ENCODE peak calls at places on chromosomes 16 and 17, in four cellular contexts. C, H, T and K are unnamed samples.

GRCh38 chr16:88487920-88488842 is 35.1 kb downstream of the ZFPM1 start:
- DNase-seq in C (no peak), H (peak; percentile 98), T (no peak), K (no peak)

GRCh38 chr17:74274060-74274702 is at the start of gene DNAI2:
- DNase-seq in C (no peak), H (peak; percentile 20), T (peak; percentile 71), K (no peak)

GRCh38 chr17:17381438-17382059 is 78.4 kb downstream of the NT5M start:
- DNase-seq in C (no peak), H (no peak), T (no peak), K (no peak)

GRCh38 chr16:86079185-86079885 is 180.4 kb downstream of the IRF8 start:
- DNase-seq in C (no peak), H (no peak), T (no peak), K (no peak)

GRCh38 chr17:42010898-42011516 is 6.2 kb downstream of the DNAJC7 start:
- DNase-seq in C (no peak), H (peak; percentile 47), T (no peak), K (no peak)

GRCh38 chr17:46943218-46943510 is 20.2 kb downstream of the GOSR2 start:
- DNase-seq in C (no peak), H (no peak), T (no peak), K (no peak)

GRCh38 chr17:49965522-49965905 is 3.5 kb upstream of the DLX4 start:
- DNase-seq in C (no peak), H (no peak), T (no peak), K (no peak)

GRCh38 chr16:72240949-72241348 is 69.0 kb upstream of the PMFBP1 start:
- DNase-seq in C (no peak), H (no peak), T (no peak), K (no peak)

GRCh38 chr16:28531777-28532744 is 6.7 kb downstream of the NUPR1 start:
- DNase-seq in C (no peak), H (peak; percentile 93), T (peak; percentile 96), K (peak; percentile 83)

DNA sequence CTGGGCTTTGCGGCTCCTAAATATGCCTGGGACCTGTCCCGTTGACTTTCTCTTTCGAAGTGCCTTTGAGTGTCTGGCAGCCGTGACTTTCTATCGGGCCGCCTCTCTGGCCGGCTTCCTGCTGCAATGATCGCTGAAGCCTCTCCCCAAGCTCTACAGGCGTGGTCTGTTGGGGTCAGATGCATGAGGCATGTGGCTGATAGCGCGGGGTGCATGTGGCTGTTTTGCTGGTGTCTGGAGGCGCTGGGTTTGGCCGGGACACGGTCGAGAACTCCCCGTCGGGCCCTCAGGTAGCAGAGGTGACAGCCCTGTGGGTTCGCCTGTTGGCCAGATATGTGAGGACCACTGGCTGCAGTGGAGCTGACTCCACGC is 38.4 kb downstream of the SOX8 start:
- DNase-seq in C (no peak), H (no peak), T (peak; percentile 89), K (peak; percentile 37)
- H3K4me3 ChIP-seq in C (no peak overlapping the region), H (no peak overlapping the region), T (no peak overlapping the region), K (peak overlapping the region; percentile 61)

GRCh38 chr16:23694707-23695373 is 16.2 kb downstream of the PLK1 start:
- DNase-seq in C (no peak), H (no peak), T (no peak), K (no peak)
- H3K4me3 ChIP-seq in C (no peak overlapping the region), H (no peak overlapping the region), T (peak overlapping the region; percentile 32), K (peak overlapping the region; percentile 51)

GRCh38 chr17:30235386-30236296 is at the start of gene SLC6A4:
- DNase-seq in C (no peak), H (peak; percentile 19), T (peak; percentile 75), K (no peak)

GRCh38 chr17:30234954-30235353 is 543 bp downstream of the SLC6A4 start:
- DNase-seq in C (no peak), H (no peak), T (no peak), K (no peak)

GRCh38 chr17:30237296-30238002 is 2.0 kb upstream of the SLC6A4 start:
- DNase-seq in C (no peak), H (no peak), T (no peak), K (no peak)

GRCh38 chr17:30236807-30237206 is 1.3 kb upstream of the SLC6A4 start:
- DNase-seq in C (no peak), H (peak; percentile 69), T (peak; percentile 90), K (peak; percentile 49)

DNA sequence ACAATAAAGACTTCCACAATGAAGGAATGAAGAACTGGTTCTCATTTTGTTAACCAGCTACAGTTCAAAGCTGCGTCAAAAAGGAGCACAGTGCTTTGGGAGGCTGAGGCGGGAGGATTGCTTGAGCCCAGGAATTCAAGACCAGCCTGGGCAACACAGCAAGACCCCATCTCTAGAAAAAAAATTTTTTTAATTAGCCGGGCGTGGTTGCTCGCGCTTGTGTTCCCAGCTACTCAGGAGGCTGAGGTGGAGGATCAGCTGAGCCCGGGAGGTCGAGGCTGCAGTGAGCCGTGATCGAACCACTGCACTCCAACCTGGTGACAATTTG is 764 bp upstream of the SLC6A4 start:
- DNase-seq in C (no peak), H (no peak), T (no peak), K (no peak)
- H3K4me3 ChIP-seq in C (no peak overlapping the region), H (no peak overlapping the region), T (peak overlapping the region; percentile 56), K (peak overlapping the region; percentile 64)

GRCh38 chr17:2171725-2172446 is 117.0 kb downstream of the HIC1 start:
- DNase-seq in C (no peak), H (peak; percentile 84), T (peak; percentile 90), K (peak; percentile 84)
- H3K4me3 ChIP-seq in C (no peak overlapping the region), H (no peak overlapping the region), T (peak overlapping the region; percentile 2), K (peak overlapping the region; percentile 42)

GRCh38 chr17:6556121-6557039 is at the start of gene PITPNM3:
- DNase-seq in C (no peak), H (peak; percentile 33), T (no peak), K (no peak)
- H3K4me3 ChIP-seq in C (peak within 1 kb of the TSS; percentile 35), H (no peak within 1 kb of the TSS), T (peak within 1 kb of the TSS; percentile 76), K (peak within 1 kb of the TSS; percentile 67)